ENCODE peak calls at places on chromosome 20, in five cellular contexts. One of them, this sample, is unnamed. For H3K4me1 and H3K27me3, the result is how much of the 10 kb centered on the place peaks cover.

GRCh38 chr20:44135811-44136204 is 51.2 kb downstream of the JPH2 start:
- DNase-seq in cardiac muscle cell: no peak
- DNase-seq in CD8-positive, alpha-beta T cell: no peak
- DNase-seq in adrenal gland: no peak
- DNase-seq in MM.1S: no peak
- DNase-seq in this sample: no peak

GRCh38 chr20:13228771-13229170 is 7.7 kb downstream of the ISM1 start:
- DNase-seq in cardiac muscle cell: no peak
- DNase-seq in MM.1S: no peak
- DNase-seq in CD8-positive, alpha-beta T cell: no peak
- DNase-seq in adrenal gland: no peak
- DNase-seq in this sample: no peak

GRCh38 chr20:16528078-16528477 is 45.2 kb downstream of the KIF16B start:
- DNase-seq in adrenal gland: peak
- DNase-seq in CD8-positive, alpha-beta T cell: no peak
- DNase-seq in cardiac muscle cell: peak
- DNase-seq in MM.1S: no peak
- DNase-seq in this sample: no peak

GRCh38 chr20:35796556-35796955 is 24.7 kb downstream of the PHF20 start:
- DNase-seq in adrenal gland: no peak
- DNase-seq in CD8-positive, alpha-beta T cell: no peak
- DNase-seq in cardiac muscle cell: peak
- DNase-seq in MM.1S: no peak
- DNase-seq in this sample: no peak

GRCh38 chr20:58127731-58128130 is 100.7 kb downstream of the ANKRD60 start:
- DNase-seq in MM.1S: no peak
- DNase-seq in cardiac muscle cell: peak
- DNase-seq in CD8-positive, alpha-beta T cell: no peak
- DNase-seq in adrenal gland: no peak
- DNase-seq in this sample: peak

GRCh38 chr20:7723284-7723683 is 217.0 kb downstream of the HAO1 start:
- DNase-seq in CD8-positive, alpha-beta T cell: no peak
- DNase-seq in cardiac muscle cell: peak
- DNase-seq in MM.1S: no peak
- DNase-seq in adrenal gland: no peak
- DNase-seq in this sample: no peak

GRCh38 chr20:7313047-7313446 is 545.6 kb downstream of the BMP2 start:
- DNase-seq in CD8-positive, alpha-beta T cell: no peak
- DNase-seq in MM.1S: no peak
- DNase-seq in adrenal gland: no peak
- DNase-seq in cardiac muscle cell: no peak
- DNase-seq in this sample: no peak

GRCh38 chr20:1322511-1323245 is 6.3 kb downstream of the SDCBP2 start:
- DNase-seq in cardiac muscle cell: peak
- DNase-seq in CD8-positive, alpha-beta T cell: no peak
- DNase-seq in MM.1S: no peak
- DNase-seq in adrenal gland: peak
- DNase-seq in this sample: peak

GRCh38 chr20:22946594-22946993 is 88.5 kb upstream of the SSTR4 start:
- DNase-seq in cardiac muscle cell: peak
- DNase-seq in MM.1S: no peak
- DNase-seq in CD8-positive, alpha-beta T cell: no peak
- DNase-seq in adrenal gland: no peak
- DNase-seq in this sample: no peak

GRCh38 chr20:23106271-23106851 is 20.2 kb upstream of the CD93 start:
- DNase-seq in cardiac muscle cell: peak
- DNase-seq in adrenal gland: no peak
- DNase-seq in CD8-positive, alpha-beta T cell: no peak
- DNase-seq in MM.1S: no peak
- DNase-seq in this sample: peak

GRCh38 chr20:47968541-47969310 is 183.4 kb upstream of the SULF2 start:
- DNase-seq in adrenal gland: no peak
- DNase-seq in MM.1S: no peak
- DNase-seq in cardiac muscle cell: no peak
- DNase-seq in CD8-positive, alpha-beta T cell: no peak
- DNase-seq in this sample: no peak

GRCh38 chr20:38873050-38873581 is 53.1 kb upstream of the FAM83D start:
- DNase-seq in MM.1S: peak
- DNase-seq in adrenal gland: no peak
- DNase-seq in CD8-positive, alpha-beta T cell: peak
- DNase-seq in cardiac muscle cell: no peak
- DNase-seq in this sample: no peak

GRCh38 chr20:25487306-25487705 is 79.8 kb downstream of the GINS1 start:
- DNase-seq in CD8-positive, alpha-beta T cell: no peak
- DNase-seq in MM.1S: no peak
- DNase-seq in adrenal gland: no peak
- DNase-seq in cardiac muscle cell: no peak
- DNase-seq in this sample: no peak

GRCh38 chr20:3898639-3899038 is 9.5 kb downstream of the PANK2 start:
- DNase-seq in MM.1S: no peak
- DNase-seq in CD8-positive, alpha-beta T cell: no peak
- DNase-seq in adrenal gland: no peak
- DNase-seq in cardiac muscle cell: no peak
- DNase-seq in this sample: no peak

GRCh38 chr20:3896302-3896701 is 7.1 kb downstream of the PANK2 start:
- DNase-seq in CD8-positive, alpha-beta T cell: no peak
- DNase-seq in MM.1S: no peak
- DNase-seq in cardiac muscle cell: peak
- DNase-seq in adrenal gland: no peak
- DNase-seq in this sample: no peak

GRCh38 chr20:3894796-3895195 is 5.6 kb downstream of the PANK2 start:
- DNase-seq in cardiac muscle cell: no peak
- DNase-seq in CD8-positive, alpha-beta T cell: no peak
- DNase-seq in MM.1S: no peak
- DNase-seq in adrenal gland: no peak
- DNase-seq in this sample: no peak

GRCh38 chr20:3900187-3900604 is 11.0 kb downstream of the PANK2 start:
- DNase-seq in CD8-positive, alpha-beta T cell: no peak
- DNase-seq in cardiac muscle cell: no peak
- DNase-seq in MM.1S: no peak
- DNase-seq in adrenal gland: no peak
- DNase-seq in this sample: no peak

GRCh38 chr20:3896853-3897252 is 7.7 kb downstream of the PANK2 start:
- DNase-seq in CD8-positive, alpha-beta T cell: no peak
- DNase-seq in cardiac muscle cell: no peak
- DNase-seq in adrenal gland: no peak
- DNase-seq in MM.1S: no peak
- DNase-seq in this sample: no peak
- H3K4me1 ChIP-seq in CD8-positive, alpha-beta T cell: half or more
- H3K4me1 ChIP-seq in cardiac muscle cell: under half
- H3K4me1 ChIP-seq in adrenal gland: half or more
- H3K4me1 ChIP-seq in MM.1S: under half
- H3K4me1 ChIP-seq in this sample: under half

GRCh38 chr20:62953167-62953838 is 794 bp downstream of the SLC17A9 start:
- DNase-seq in MM.1S: no peak
- DNase-seq in CD8-positive, alpha-beta T cell: no peak
- DNase-seq in cardiac muscle cell: no peak
- DNase-seq in adrenal gland: no peak
- DNase-seq in this sample: no peak
- H3K4me3 ChIP-seq in MM.1S: peak
- H3K4me3 ChIP-seq in CD8-positive, alpha-beta T cell: peak
- H3K4me3 ChIP-seq in cardiac muscle cell: no peak
- H3K4me3 ChIP-seq in adrenal gland: no peak
- H3K4me3 ChIP-seq in this sample: no peak

GRCh38 chr20:2518558-2518957 is 9.8 kb upstream of the ZNF343 start:
- DNase-seq in CD8-positive, alpha-beta T cell: no peak
- DNase-seq in MM.1S: no peak
- DNase-seq in cardiac muscle cell: no peak
- DNase-seq in adrenal gland: no peak
- DNase-seq in this sample: no peak
- H3K27me3 ChIP-seq in CD8-positive, alpha-beta T cell: under half
- H3K27me3 ChIP-seq in MM.1S: under half
- H3K27me3 ChIP-seq in cardiac muscle cell: half or more
- H3K27me3 ChIP-seq in adrenal gland: under half
- H3K27me3 ChIP-seq in this sample: under half

DNA sequence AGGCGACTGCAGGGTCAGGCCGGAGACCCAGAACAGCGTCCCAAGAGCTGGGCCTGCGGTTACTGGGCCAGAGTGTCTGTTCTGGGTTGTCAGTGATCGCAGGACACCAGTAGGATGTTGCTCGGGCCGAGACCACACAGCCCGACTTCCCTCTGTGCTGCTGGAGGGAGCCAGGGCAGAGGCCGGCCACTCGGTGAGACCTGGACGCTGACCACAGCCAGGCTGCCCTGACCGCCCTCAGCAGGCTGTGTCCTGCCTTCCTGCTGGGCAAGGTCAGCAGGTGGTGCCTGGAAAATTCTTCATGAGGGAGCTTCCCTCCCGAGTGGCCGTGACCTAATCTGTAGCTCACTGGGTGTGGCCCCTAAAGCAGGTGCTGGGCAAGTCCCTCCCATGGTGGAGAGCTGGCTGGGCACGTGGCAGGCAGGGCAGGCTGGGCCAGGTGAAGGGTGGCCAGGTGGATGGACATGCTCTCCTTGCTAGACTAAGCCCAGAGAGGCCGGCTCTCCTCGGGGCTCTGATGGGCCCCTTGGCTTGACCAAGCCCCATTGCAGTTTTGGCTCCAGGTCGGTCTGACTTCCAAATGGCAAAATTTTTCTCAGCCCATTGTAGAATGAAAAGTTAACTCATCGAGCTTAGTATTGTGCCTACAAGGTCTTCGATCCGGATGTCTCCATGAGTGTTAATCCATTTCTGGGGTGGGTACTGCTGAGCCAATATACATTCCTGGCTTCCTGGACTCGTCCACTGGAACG is 1.9 kb downstream of the SLCO4A1 start:
- DNase-seq in adrenal gland: no peak
- DNase-seq in MM.1S: no peak
- DNase-seq in cardiac muscle cell: no peak
- DNase-seq in CD8-positive, alpha-beta T cell: no peak
- DNase-seq in this sample: no peak
- H3K4me1 ChIP-seq in adrenal gland: under half
- H3K4me1 ChIP-seq in MM.1S: half or more
- H3K4me1 ChIP-seq in cardiac muscle cell: under half
- H3K4me1 ChIP-seq in CD8-positive, alpha-beta T cell: under half
- H3K4me1 ChIP-seq in this sample: under half

GRCh38 chr20:63696628-63697356 is at the start of gene TNFRSF6B:
- DNase-seq in MM.1S: no peak
- DNase-seq in cardiac muscle cell: no peak
- DNase-seq in CD8-positive, alpha-beta T cell: no peak
- DNase-seq in adrenal gland: peak
- DNase-seq in this sample: no peak

GRCh38 chr20:63699466-63700198 is 3.2 kb downstream of the TNFRSF6B start:
- DNase-seq in cardiac muscle cell: no peak
- DNase-seq in CD8-positive, alpha-beta T cell: no peak
- DNase-seq in adrenal gland: peak
- DNase-seq in MM.1S: no peak
- DNase-seq in this sample: no peak

GRCh38 chr20:63698739-63699465 is 2.5 kb downstream of the TNFRSF6B start:
- DNase-seq in cardiac muscle cell: peak
- DNase-seq in CD8-positive, alpha-beta T cell: no peak
- DNase-seq in MM.1S: no peak
- DNase-seq in adrenal gland: peak
- DNase-seq in this sample: peak

GRCh38 chr20:63697357-63697867 is 960 bp downstream of the TNFRSF6B start:
- DNase-seq in MM.1S: no peak
- DNase-seq in cardiac muscle cell: no peak
- DNase-seq in adrenal gland: peak
- DNase-seq in CD8-positive, alpha-beta T cell: no peak
- DNase-seq in this sample: no peak

DNA sequence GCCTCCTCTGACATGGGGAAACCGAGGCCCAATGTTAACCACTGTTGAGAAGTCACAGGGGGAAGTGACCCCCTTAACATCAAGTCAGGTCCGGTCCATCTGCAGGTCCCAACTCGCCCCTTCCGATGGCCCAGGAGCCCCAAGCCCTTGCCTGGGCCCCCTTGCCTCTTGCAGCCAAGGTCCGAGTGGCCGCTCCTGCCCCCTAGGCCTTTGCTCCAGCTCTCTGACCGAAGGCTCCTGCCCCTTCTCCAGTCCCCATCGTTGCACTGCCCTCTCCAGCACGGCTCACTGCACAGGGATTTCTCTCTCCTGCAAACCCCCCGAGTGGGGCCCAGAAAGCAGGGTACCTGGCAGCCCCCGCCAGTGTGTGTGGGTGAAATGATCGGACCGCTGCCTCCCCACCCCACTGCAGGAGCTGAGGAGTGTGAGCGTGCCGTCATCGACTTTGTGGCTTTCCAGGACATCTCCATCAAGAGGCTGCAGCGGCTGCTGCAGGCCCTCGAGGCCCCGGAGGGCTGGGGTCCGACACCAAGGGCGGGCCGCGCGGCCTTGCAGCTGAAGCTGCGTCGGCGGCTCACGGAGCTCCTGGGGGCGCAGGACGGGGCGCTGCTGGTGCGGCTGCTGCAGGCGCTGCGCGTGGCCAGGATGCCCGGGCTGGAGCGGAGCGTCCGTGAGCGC is 1.6 kb downstream of the TNFRSF6B start:
- DNase-seq in MM.1S: no peak
- DNase-seq in cardiac muscle cell: no peak
- DNase-seq in adrenal gland: peak
- DNase-seq in CD8-positive, alpha-beta T cell: no peak
- DNase-seq in this sample: no peak
- H3K4me3 ChIP-seq in MM.1S: no peak
- H3K4me3 ChIP-seq in cardiac muscle cell: no peak
- H3K4me3 ChIP-seq in adrenal gland: no peak
- H3K4me3 ChIP-seq in CD8-positive, alpha-beta T cell: no peak
- H3K4me3 ChIP-seq in this sample: no peak

GRCh38 chr20:64244870-64245603 is 10.5 kb upstream of the PCMTD2 start:
- DNase-seq in cardiac muscle cell: no peak
- DNase-seq in adrenal gland: peak
- DNase-seq in MM.1S: no peak
- DNase-seq in CD8-positive, alpha-beta T cell: no peak
- DNase-seq in this sample: no peak
- H3K27me3 ChIP-seq in cardiac muscle cell: under half
- H3K27me3 ChIP-seq in adrenal gland: under half
- H3K27me3 ChIP-seq in MM.1S: half or more
- H3K27me3 ChIP-seq in CD8-positive, alpha-beta T cell: under half
- H3K27me3 ChIP-seq in this sample: under half